ENCODE peak calls at places on chromosomes 12 and 14, in five cellular contexts. F, O, R, U and E are unnamed samples.
A peak's percentile ranks its signal among the peaks of the same experiment; 100 is the strongest.

GRCh38 chr12:52132754-52133161 is 53.3 kb downstream of the SMIM41 start:
- DNase-seq in F (no peak), O (peak; percentile 40), R (peak; percentile 78), U (no peak), E (no peak)

GRCh38 chr12:46669720-46670119 is 156.1 kb downstream of the SLC38A4 start:
- DNase-seq in F (no peak), O (no peak), R (peak; percentile 76), U (no peak), E (no peak)

GRCh38 chr14:89428556-89429196 is 11.6 kb upstream of the FOXN3 start:
- DNase-seq in F (peak; percentile 77), O (peak; percentile 86), R (peak; percentile 31), U (no peak), E (no peak)

GRCh38 chr14:49512147-49512551 is 74.0 kb downstream of the RPS29 start:
- DNase-seq in F (peak; percentile 94), O (no peak), R (peak; percentile 83), U (peak; percentile 21), E (no peak)

GRCh38 chr12:52280796-52281560 is 6.5 kb downstream of the KRT86 start:
- DNase-seq in F (peak; percentile 99), O (peak; percentile 92), R (peak; percentile 100), U (peak; percentile 100), E (no peak)

GRCh38 chr14:100845341-100845740 is 19.4 kb downstream of the MEG3 start:
- DNase-seq in F (no peak), O (no peak), R (no peak), U (no peak), E (no peak)

GRCh38 chr12:120290541-120291312 is 976 bp downstream of the RNU4-2 start:
- DNase-seq in F (no peak), O (peak; percentile 69), R (no peak), U (peak; percentile 74), E (no peak)

GRCh38 chr12:29314421-29314820 is 66.6 kb downstream of the ERGIC2 start:
- DNase-seq in F (no peak), O (no peak), R (no peak), U (no peak), E (no peak)

GRCh38 chr12:64840129-64840528 is 15.7 kb downstream of the TBC1D30 start:
- DNase-seq in F (no peak), O (no peak), R (no peak), U (no peak), E (no peak)

GRCh38 chr12:104138747-104139186 is 757 bp upstream of the NFYB start:
- DNase-seq in F (no peak), O (peak; percentile 70), R (peak; percentile 21), U (peak; percentile 21), E (no peak)

GRCh38 chr12:82438356-82438755 is 80.0 kb downstream of the METTL25 start:
- DNase-seq in F (peak; percentile 56), O (no peak), R (no peak), U (no peak), E (no peak)
- TF ChIP-seq CTCF in F (no peak), O (no peak), R (no peak), U (no peak), E (no peak)

GRCh38 chr14:70259420-70259819 is 70.7 kb upstream of the SLC8A3 start:
- DNase-seq in F (no peak), O (no peak), R (no peak), U (no peak), E (no peak)

GRCh38 chr14:70254476-70254961 is 65.8 kb upstream of the SLC8A3 start:
- DNase-seq in F (peak; percentile 63), O (no peak), R (no peak), U (peak; percentile 56), E (no peak)

GRCh38 chr14:70257526-70257925 is 68.8 kb upstream of the SLC8A3 start:
- DNase-seq in F (peak; percentile 28), O (no peak), R (no peak), U (peak; percentile 44), E (no peak)
- TF ChIP-seq CTCF in F (peak; percentile 71), O (no peak), R (no peak), U (peak; percentile 28), E (no peak)

GRCh38 chr12:4526923-4527546 is 11.7 kb upstream of the RAD51AP1 start:
- DNase-seq in F (no peak), O (no peak), R (peak; percentile 34), U (peak; percentile 20), E (no peak)
- TF ChIP-seq CTCF in F (peak; percentile 45), O (peak; percentile 28), R (peak; percentile 51), U (peak; percentile 35), E (no peak)

GRCh38 chr12:78120866-78121590 is 290.3 kb downstream of the NAV3 start:
- DNase-seq in F (no peak), O (no peak), R (peak; percentile 82), U (peak; percentile 63), E (no peak)
- TF ChIP-seq CTCF in F (peak; percentile 41), O (no peak), R (peak; percentile 46), U (peak; percentile 53), E (no peak)

DNA sequence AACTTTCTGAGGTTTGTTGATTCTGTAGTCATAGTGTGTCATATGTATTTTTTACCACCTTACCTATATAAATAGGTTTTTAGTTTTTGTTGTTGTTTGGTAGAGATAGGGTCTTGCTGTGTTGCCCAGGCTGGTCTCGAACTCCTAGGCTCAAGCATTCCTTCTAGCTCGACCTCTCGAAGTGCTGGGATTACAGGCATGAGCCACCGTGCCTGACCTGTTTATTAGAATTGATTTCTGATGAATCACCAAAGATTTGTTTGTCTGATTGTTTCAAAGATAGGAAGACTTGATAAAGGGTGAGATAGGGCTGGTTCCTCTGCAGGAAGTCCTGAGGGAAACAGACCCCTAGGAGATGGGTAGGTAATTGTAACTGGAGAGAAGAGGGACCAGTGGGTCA is 481.6 kb downstream of the PCNX1 start:
- DNase-seq in F (no peak), O (no peak), R (no peak), U (no peak), E (no peak)
- TF ChIP-seq CTCF in F (no peak), O (no peak), R (no peak), U (no peak), E (no peak)

GRCh38 chr14:23106747-23107045 is 1.9 kb upstream of the CIROP start:
- DNase-seq in F (no peak), O (no peak), R (no peak), U (no peak), E (no peak)

GRCh38 chr14:23112359-23113178 is 6.5 kb downstream of the CEBPE start:
- DNase-seq in F (no peak), O (peak; percentile 60), R (peak; percentile 22), U (no peak), E (no peak)

GRCh38 chr14:23113346-23114119 is 5.5 kb downstream of the CEBPE start:
- DNase-seq in F (no peak), O (peak; percentile 48), R (peak; percentile 72), U (no peak), E (no peak)

GRCh38 chr14:23110579-23111375 is 6.0 kb upstream of the CIROP start:
- DNase-seq in F (no peak), O (no peak), R (no peak), U (no peak), E (no peak)

DNA sequence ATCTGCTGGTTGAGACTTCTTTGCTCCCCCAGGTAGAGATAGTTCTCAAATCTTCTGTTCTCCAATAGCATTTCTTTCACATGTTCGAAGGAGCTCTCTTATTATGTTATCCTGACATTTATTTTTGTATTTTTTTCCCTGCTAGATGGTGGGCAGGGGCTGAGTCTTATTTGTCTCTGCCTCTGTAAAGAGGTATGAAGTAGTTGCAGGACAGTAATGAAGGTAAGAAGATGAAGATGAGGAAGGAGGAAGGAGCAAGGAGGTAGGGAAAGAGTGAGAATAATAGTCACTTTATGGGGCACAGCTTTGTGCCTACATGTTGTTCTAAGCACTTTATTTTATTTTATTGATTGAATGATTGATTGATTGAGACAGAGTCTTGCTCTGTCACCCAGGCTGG is 5.0 kb upstream of the CIROP start:
- DNase-seq in F (no peak), O (no peak), R (no peak), U (no peak), E (no peak)
- TF ChIP-seq CTCF in F (no peak), O (no peak), R (no peak), U (no peak), E (no peak)

DNA sequence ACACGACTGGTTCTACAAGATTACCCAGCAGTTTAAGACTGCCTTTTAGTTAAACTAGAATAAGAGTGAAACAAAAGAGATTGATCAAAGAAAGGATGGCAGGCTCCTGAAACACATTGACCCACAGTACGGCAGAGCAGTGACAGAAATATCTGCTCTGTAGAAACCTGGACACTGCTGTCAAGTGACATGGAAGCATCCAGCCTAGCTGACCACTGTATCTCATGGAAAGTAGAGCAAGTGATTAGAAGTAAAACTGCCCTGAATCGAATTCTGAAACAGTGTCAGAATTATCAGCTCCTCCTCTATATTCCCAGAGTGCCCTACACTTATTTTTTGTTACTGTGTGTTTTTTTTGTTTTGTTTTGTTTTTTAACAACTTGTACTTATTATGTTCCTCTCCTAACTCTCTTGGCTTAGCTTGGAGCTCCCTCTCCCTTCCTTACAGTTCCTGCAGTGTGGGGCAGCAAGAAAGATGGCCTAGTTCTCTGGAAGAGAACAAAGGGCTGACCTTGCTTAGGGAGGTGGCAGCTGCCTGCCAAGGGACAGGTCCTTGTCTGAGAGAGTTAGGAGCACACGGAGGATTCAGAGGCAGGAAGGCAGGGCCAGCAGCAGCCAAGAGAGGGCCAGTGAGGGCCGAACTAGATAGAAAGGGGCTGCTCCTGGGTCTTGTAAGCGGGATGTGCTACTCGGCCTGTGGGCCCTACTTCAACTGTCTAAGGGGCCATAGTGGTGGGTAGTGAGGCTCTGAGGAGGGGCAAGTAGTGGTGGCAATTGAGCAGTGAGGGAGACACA is 97.2 kb downstream of the PTPRR start:
- DNase-seq in F (no peak), O (no peak), R (no peak), U (no peak), E (no peak)
- TF ChIP-seq CTCF in F (peak; percentile 42), O (no peak), R (no peak), U (no peak), E (no peak)

GRCh38 chr14:70013269-70013873 is 134.2 kb downstream of the SMOC1 start:
- DNase-seq in F (peak; percentile 37), O (no peak), R (no peak), U (peak; percentile 41), E (no peak)
- TF ChIP-seq CTCF in F (peak; percentile 90), O (peak; percentile 40), R (peak; percentile 62), U (peak; percentile 45), E (no peak)

GRCh38 chr12:57111046-57111698 is at the start of gene STAT6:
- DNase-seq in F (peak; percentile 82), O (peak; percentile 94), R (peak; percentile 93), U (peak; percentile 87), E (peak; percentile 62)
- TF ChIP-seq CTCF in F (no peak), O (no peak), R (no peak), U (no peak), E (no peak)